ENCODE peak calls at places on chromosomes 4 and X, in ten cellular contexts. K is breast epithelium, Y is activated B cell treated with CpG ODN at 0.5 μM for 24 hours, C is mammary epithelial cell, T is MM.1S, G is heart left ventricle, J is PC-3, B is brain microvascular endothelial cell, A is thoracic aorta, W is neural crest cell. R is an unnamed sample.

GRCh38 chr4:132227349-132228165 is 921.5 kb upstream of the PCDH10 start:
- DNase-seq in K (no peak), Y (no peak), C (peak; percentile 9), T (no peak), G (no peak), J (peak; percentile 76), B (peak; percentile 9), A (no peak), W (peak; percentile 54), R (no peak)

GRCh38 chr4:184170996-184171395 is 46.7 kb downstream of the ENPP6 start:
- DNase-seq in K (no peak), Y (no peak), C (peak; percentile 47), T (no peak), G (no peak), J (peak; percentile 55), B (peak; percentile 54), A (no peak), W (no peak), R (no peak)

GRCh38 chr4:175298119-175298518 is 380.0 kb downstream of the ADAM29 start:
- DNase-seq in K (no peak), Y (no peak), C (peak; percentile 23), T (no peak), G (no peak), J (peak; percentile 4), B (peak; percentile 39), A (no peak), W (no peak), R (no peak)

GRCh38 chr4:123616970-123617392 is 220.4 kb downstream of the SPRY1 start:
- DNase-seq in K (peak; percentile 33), Y (no peak), C (no peak), T (no peak), G (peak; percentile 84), J (peak; percentile 15), B (peak; percentile 71), A (no peak), W (peak; percentile 45), R (no peak)

GRCh38 chrX:111133389-111133788 is 37.4 kb downstream of the PAK3 start:
- DNase-seq in K (no peak), Y (no peak), C (peak; percentile 48), T (no peak), G (no peak), J (peak; percentile 23), B (no peak), A (no peak), W (no peak), R (no peak)

GRCh38 chr4:85152490-85152889 is 186.0 kb upstream of the WDFY3 start:
- DNase-seq in K (no peak), Y (no peak), C (no peak), T (no peak), G (no peak), J (no peak), B (no peak), A (no peak), W (no peak), R (no peak)

GRCh38 chr4:69044247-69044646 is 52.0 kb upstream of the UGT2B7 start:
- DNase-seq in K (no peak), Y (no peak), C (no peak), T (no peak), G (no peak), J (no peak), B (no peak), A (no peak), W (no peak), R (no peak)

GRCh38 chr4:76733380-76733779 is 164.6 kb downstream of the SOWAHB start:
- DNase-seq in K (peak; percentile 75), Y (no peak), C (peak; percentile 34), T (peak; percentile 64), G (no peak), J (peak; percentile 70), B (no peak), A (no peak), W (no peak), R (no peak)

GRCh38 chr4:56371426-56372220 is 15.7 kb downstream of the AASDH start:
- DNase-seq in K (no peak), Y (no peak), C (no peak), T (no peak), G (no peak), J (no peak), B (no peak), A (no peak), W (no peak), R (no peak)

GRCh38 chr4:155818639-155819038 is 47.4 kb downstream of the ASIC5 start:
- DNase-seq in K (no peak), Y (no peak), C (no peak), T (no peak), G (no peak), J (peak; percentile 57), B (no peak), A (no peak), W (no peak), R (no peak)

GRCh38 chr4:106868381-106869035 is 167.6 kb downstream of the DKK2 start:
- DNase-seq in K (no peak), Y (no peak), C (peak; percentile 62), T (no peak), G (no peak), J (peak; percentile 50), B (peak; percentile 85), A (no peak), W (no peak), R (peak; percentile 43)

GRCh38 chr4:141763373-141763772 is 127.0 kb downstream of the IL15 start:
- DNase-seq in K (no peak), Y (no peak), C (no peak), T (no peak), G (no peak), J (no peak), B (no peak), A (no peak), W (no peak), R (no peak)

GRCh38 chrX:150896632-150897031 is 1.8 kb downstream of the CD99L2 start:
- DNase-seq in K (no peak), Y (no peak), C (no peak), T (no peak), G (no peak), J (no peak), B (no peak), A (no peak), W (no peak), R (no peak)

GRCh38 chr4:121717680-121718237 is 21.0 kb upstream of the ANXA5 start:
- DNase-seq in K (no peak), Y (no peak), C (no peak), T (no peak), G (no peak), J (no peak), B (no peak), A (no peak), W (no peak), R (no peak)

GRCh38 chrX:71228063-71228642 is 5.1 kb downstream of the GJB1 start:
- DNase-seq in K (no peak), Y (no peak), C (no peak), T (no peak), G (no peak), J (no peak), B (no peak), A (no peak), W (no peak), R (no peak)

GRCh38 chr4:108331905-108332632 is 163.3 kb upstream of the LEF1 start:
- DNase-seq in K (no peak), Y (no peak), C (no peak), T (no peak), G (no peak), J (no peak), B (no peak), A (no peak), W (no peak), R (no peak)

GRCh38 chr4:148998719-148999118 is 556.5 kb upstream of the NR3C2 start:
- DNase-seq in K (no peak), Y (no peak), C (peak; percentile 0), T (peak; percentile 19), G (no peak), J (peak; percentile 50), B (peak; percentile 10), A (no peak), W (no peak), R (no peak)

GRCh38 chr4:128220286-128221235 is 67.1 kb downstream of the PGRMC2 start:
- DNase-seq in K (no peak), Y (no peak), C (peak; percentile 42), T (peak; percentile 33), G (no peak), J (peak; percentile 63), B (peak; percentile 42), A (no peak), W (no peak), R (peak; percentile 55)

DNA sequence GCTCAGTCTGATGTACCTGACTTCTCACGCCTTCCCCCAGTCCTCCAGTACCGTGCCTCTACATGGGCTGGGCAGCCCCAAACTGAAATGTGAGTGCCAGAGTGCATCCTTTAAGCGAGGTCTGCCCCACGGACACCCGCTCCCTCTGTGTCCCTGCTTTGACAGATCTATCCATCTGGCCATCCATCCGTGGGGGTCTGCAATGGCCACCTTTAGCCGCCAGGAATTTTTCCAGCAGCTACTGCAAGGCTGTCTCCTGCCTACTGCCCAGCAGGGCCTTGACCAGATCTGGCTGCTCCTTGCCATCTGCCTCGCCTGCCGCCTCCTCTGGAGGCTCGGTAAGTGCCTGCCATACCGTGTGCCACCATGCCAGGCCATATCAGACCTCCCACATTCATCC is 827 bp downstream of the PORCN start:
- DNase-seq in K (no peak), Y (no peak), C (no peak), T (no peak), G (no peak), J (no peak), B (no peak), A (no peak), W (no peak), R (no peak)
- TF ChIP-seq CTCF in K (no peak), Y (no peak), C (no peak), T (no peak), G (no peak), J (no peak), B (no peak), A (no peak), W (no peak), R (no peak)

GRCh38 chrX:13851996-13852695 is 35.3 kb upstream of the GPM6B start:
- DNase-seq in K (no peak), Y (no peak), C (no peak), T (peak; percentile 20), G (no peak), J (peak; percentile 56), B (no peak), A (no peak), W (no peak), R (no peak)
- TF ChIP-seq CTCF in K (no peak), Y (no peak), C (peak; percentile 19), T (peak; percentile 32), G (no peak), J (peak; percentile 47), B (no peak), A (no peak), W (peak; percentile 12), R (no peak)

GRCh38 chr4:138111462-138112000 is 130.6 kb downstream of the SLC7A11 start:
- DNase-seq in K (no peak), Y (no peak), C (peak; percentile 71), T (no peak), G (no peak), J (peak; percentile 62), B (peak; percentile 34), A (no peak), W (no peak), R (peak; percentile 8)
- TF ChIP-seq CTCF in K (no peak), Y (no peak), C (no peak), T (no peak), G (no peak), J (no peak), B (no peak), A (no peak), W (no peak), R (peak; percentile 6)

DNA sequence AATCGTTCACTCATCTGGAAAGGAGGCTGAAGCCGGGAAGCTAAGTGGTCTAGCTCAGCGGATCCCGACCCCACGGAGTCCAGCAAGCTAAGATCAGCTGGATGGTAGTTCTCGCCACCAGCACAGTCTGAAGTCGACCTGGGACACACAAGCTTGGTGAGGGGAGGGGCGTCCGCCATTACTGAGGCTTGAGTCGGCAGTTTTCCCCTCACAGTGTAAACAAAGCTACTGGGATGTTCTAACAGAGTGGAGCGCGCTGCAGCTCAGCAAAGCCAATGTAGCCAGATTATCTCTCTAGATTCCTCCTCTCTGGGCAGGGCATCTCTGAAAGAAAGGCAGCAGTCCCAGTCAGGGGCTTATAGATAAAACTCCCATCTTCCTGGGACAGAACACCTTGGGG is 555.4 kb downstream of the BCOR start:
- DNase-seq in K (no peak), Y (no peak), C (no peak), T (no peak), G (no peak), J (no peak), B (no peak), A (no peak), W (no peak), R (no peak)
- TF ChIP-seq CTCF in K (no peak), Y (no peak), C (no peak), T (no peak), G (no peak), J (no peak), B (no peak), A (no peak), W (no peak), R (no peak)